ENCODE peak calls at places on chromosome 2, in five cellular contexts. J, M, K, U and O are unnamed samples.
A peak's percentile ranks its signal among the peaks of the same experiment; 100 is the strongest.

GRCh38 chr2:235984552-235984951 is 183.6 kb downstream of the GBX2 start:
- DNase-seq in M (no peak), K (no peak), U (no peak), J (no peak), O (no peak)

GRCh38 chr2:138078153-138078552 is 113.9 kb downstream of the HNMT start:
- DNase-seq in U (no peak), J (no peak), M (no peak), K (no peak), O (no peak)

GRCh38 chr2:173855686-173856085 is 109.5 kb downstream of the SP3 start:
- DNase-seq in U (no peak), K (no peak), M (no peak), J (no peak), O (no peak)

GRCh38 chr2:207603486-207603885 is 21.7 kb downstream of the METTL21A start:
- DNase-seq in J (no peak), U (no peak), K (no peak), M (no peak), O (no peak)

GRCh38 chr2:40395169-40396023 is 56.5 kb downstream of the SLC8A1 start:
- DNase-seq in K (peak; percentile 12), M (no peak), J (no peak), U (no peak), O (peak; percentile 4)

GRCh38 chr2:212414699-212415309 is 123.8 kb downstream of the ERBB4 start:
- DNase-seq in M (no peak), K (no peak), U (no peak), J (no peak), O (no peak)

GRCh38 chr2:45872211-45872610 is 220.7 kb downstream of the PRKCE start:
- DNase-seq in M (no peak), J (no peak), K (no peak), U (no peak), O (no peak)

GRCh38 chr2:37561615-37562569 is 109.5 kb downstream of the CDC42EP3 start:
- DNase-seq in K (no peak), U (no peak), M (no peak), J (no peak), O (peak; percentile 68)

GRCh38 chr2:182587831-182588230 is 128.2 kb upstream of the DNAJC10 start:
- DNase-seq in K (no peak), U (no peak), M (no peak), J (no peak), O (no peak)

GRCh38 chr2:29459445-29460179 is 344.4 kb downstream of the CLIP4 start:
- DNase-seq in M (no peak), J (no peak), K (no peak), U (no peak), O (no peak)

GRCh38 chr2:218671077-218671653 is 637 bp downstream of the RNF25 start:
- DNase-seq in U (no peak), K (no peak), M (no peak), J (no peak), O (no peak)